ENCODE peak calls at places on chromosomes 11 and 22, in five cellular contexts. I is GM12878, C is K562, B is HepG2, S is H1. Y is an unnamed sample.

GRCh38 chr11:94725071-94725470 is 43.1 kb upstream of the AMOTL1 start:
- DNase-seq in S (no peak), C (no peak), B (no peak), I (no peak), Y (no peak)

GRCh38 chr11:102214623-102215022 is 102.7 kb upstream of the BIRC3 start:
- DNase-seq in I (no peak), B (no peak), S (no peak), C (no peak), Y (no peak)

GRCh38 chr11:74474316-74474715 is 7.0 kb upstream of the KCNE3 start:
- DNase-seq in C (no peak), I (no peak), B (no peak), S (no peak), Y (no peak)

GRCh38 chr11:114346709-114347141 is 50.5 kb downstream of the NNMT start:
- DNase-seq in B (no peak), C (no peak), I (no peak), S (no peak), Y (no peak)

GRCh38 chr11:82356316-82356715 is 377.3 kb downstream of the FAM181B start:
- DNase-seq in I (no peak), C (no peak), S (no peak), B (no peak), Y (no peak)

GRCh38 chr11:58926695-58927094 is 12.6 kb upstream of the GLYATL1 start:
- DNase-seq in B (no peak), C (no peak), I (no peak), S (no peak), Y (no peak)

GRCh38 chr11:43718373-43718772 is 37.8 kb downstream of the HSD17B12 start:
- DNase-seq in C (no peak), B (no peak), S (no peak), I (no peak), Y (no peak)

GRCh38 chr11:116793476-116794096 is 1.9 kb upstream of the APOA5 start:
- DNase-seq in C (no peak), I (no peak), B (no peak), S (no peak), Y (peak)

GRCh38 chr11:68107689-68108088 is 13.5 kb downstream of the CHKA start:
- DNase-seq in I (no peak), B (peak), S (no peak), C (no peak), Y (no peak)

GRCh38 chr11:25566298-25567200 is 765.4 kb upstream of the ANO3 start:
- DNase-seq in B (no peak), I (no peak), C (no peak), S (no peak), Y (no peak)

GRCh38 chr11:46339816-46340215 is 7.4 kb upstream of the DGKZ start:
- DNase-seq in C (no peak), S (no peak), I (no peak), B (no peak), Y (no peak)

GRCh38 chr22:41358927-41359326 is 22.8 kb upstream of the TEF start:
- DNase-seq in I (no peak), S (no peak), C (peak), B (no peak), Y (no peak)

GRCh38 chr11:45615182-45615792 is 50.1 kb downstream of the CHST1 start:
- DNase-seq in C (no peak), B (no peak), S (no peak), I (no peak), Y (no peak)

GRCh38 chr11:60349990-60350389 is 22.9 kb downstream of the MS4A6E start:
- DNase-seq in C (no peak), B (no peak), I (no peak), S (no peak), Y (no peak)

GRCh38 chr11:19281041-19281440 is 40.3 kb upstream of the E2F8 start:
- DNase-seq in C (no peak), I (peak), S (no peak), B (no peak), Y (no peak)

DNA sequence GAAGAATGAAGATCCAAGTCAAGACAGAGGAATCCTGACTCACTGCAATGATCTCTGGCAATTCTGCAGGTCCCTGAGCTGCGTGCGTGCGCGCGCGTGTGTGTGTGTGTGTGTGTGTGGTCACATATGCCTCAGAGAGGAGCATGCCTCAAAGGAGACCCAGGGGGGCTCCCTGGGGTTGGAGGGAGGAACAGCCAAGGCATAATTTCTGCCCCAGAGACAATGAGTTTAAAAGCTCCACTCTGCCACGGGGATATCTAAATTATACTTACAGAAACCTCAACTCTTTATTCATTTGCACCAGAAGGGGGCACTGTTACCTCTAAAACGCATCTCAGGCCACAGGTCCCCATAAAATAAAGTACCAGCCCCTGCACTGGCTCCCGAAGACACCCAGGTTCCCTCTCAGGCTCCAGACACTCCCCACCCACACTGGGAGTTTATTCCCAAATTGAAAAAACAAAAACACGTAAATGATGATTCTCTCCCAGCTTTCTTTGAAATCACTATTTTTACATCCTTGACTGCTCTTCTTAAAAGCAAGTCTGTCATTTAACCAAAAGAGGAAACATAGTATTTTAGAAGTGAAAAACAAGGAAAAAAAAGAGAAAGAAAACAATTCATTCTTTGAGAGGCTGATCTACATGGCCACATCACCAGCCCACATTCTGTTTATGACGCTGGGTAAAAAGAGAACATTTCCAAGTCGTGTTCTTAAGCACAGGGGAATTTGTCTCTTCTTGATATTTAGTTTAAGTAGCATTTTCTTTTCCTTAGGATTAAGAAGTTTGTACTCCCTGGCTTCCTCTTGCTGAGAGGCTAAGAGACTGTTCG is 400.9 kb downstream of the LARGE1 start:
- DNase-seq in C (peak), I (peak), S (no peak), B (peak), Y (no peak)
- TF ChIP-seq YY1 in C (no peak), I (peak), S (no peak), B (no peak), Y (no peak)

GRCh38 chr22:37240941-37241320 is 3.1 kb downstream of the RAC2 start:
- DNase-seq in S (no peak), B (no peak), C (no peak), I (no peak), Y (no peak)

GRCh38 chr22:37243402-37244113 is 511 bp downstream of the RAC2 start:
- DNase-seq in B (no peak), S (no peak), C (no peak), I (no peak), Y (no peak)

GRCh38 chr22:37244114-37244921 is at the start of gene RAC2:
- DNase-seq in S (no peak), B (no peak), C (peak), I (no peak), Y (peak)

GRCh38 chr22:37241351-37242142 is 2.5 kb downstream of the RAC2 start:
- DNase-seq in S (no peak), I (no peak), B (no peak), C (no peak), Y (no peak)

DNA sequence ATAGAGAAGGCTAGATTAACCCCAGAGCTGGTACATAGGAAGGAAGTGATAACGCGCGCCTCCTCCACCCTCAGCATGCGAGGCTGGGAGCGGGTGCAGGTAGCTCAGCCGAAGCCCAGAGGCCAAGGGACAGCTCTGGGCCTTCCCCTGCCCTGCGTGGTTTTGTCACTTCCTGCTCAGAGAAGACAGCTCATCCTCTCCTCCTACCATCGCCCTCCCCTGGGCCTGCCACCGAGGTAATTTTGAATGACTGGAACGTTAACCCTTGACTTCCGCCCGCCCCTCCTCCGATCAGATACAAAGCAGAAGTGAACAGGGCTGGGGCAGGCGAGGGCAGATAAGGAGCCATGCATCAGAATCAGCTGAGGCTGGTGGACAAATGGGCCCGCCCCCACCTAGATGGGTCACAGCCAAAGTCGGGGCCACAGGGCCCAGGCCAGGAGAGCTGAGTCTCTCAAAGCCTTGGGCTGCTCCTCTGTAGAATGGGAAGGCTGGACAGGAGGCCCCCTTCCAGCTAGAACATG is 1.6 kb downstream of the RAC2 start:
- DNase-seq in C (peak), B (no peak), I (peak), S (no peak), Y (no peak)
- TF ChIP-seq SRF in C (no peak), B (no peak), I (peak), S (no peak), Y (no peak)

GRCh38 chr22:49263101-49263500 is 564.6 kb downstream of the BRD1 start:
- DNase-seq in B (no peak), I (no peak), S (no peak), C (no peak), Y (no peak)

GRCh38 chr22:49261616-49262015 is 566.1 kb downstream of the BRD1 start:
- DNase-seq in S (no peak), I (no peak), B (no peak), C (no peak), Y (no peak)

GRCh38 chr22:49262167-49262566 is 565.5 kb downstream of the BRD1 start:
- DNase-seq in S (no peak), I (no peak), B (no peak), C (no peak), Y (no peak)

GRCh38 chr22:49259870-49260615 is 567.6 kb downstream of the BRD1 start:
- DNase-seq in I (no peak), S (no peak), C (no peak), B (no peak), Y (no peak)

GRCh38 chr22:49260681-49261580 is 566.7 kb downstream of the BRD1 start:
- DNase-seq in I (no peak), B (no peak), S (no peak), C (no peak), Y (no peak)
- TF ChIP-seq YY1 in I (no peak), B (no peak), S (no peak), C (no peak), Y (no peak)

GRCh38 chr11:33802414-33802950 is 28.2 kb upstream of the FBXO3 start:
- DNase-seq in B (peak), I (no peak), C (no peak), S (peak), Y (peak)
- TF ChIP-seq SRF in B (no peak), I (no peak), C (no peak), S (peak), Y (no peak)

GRCh38 chr11:69298778-69299461 is 5.0 kb downstream of the MYEOV start:
- DNase-seq in I (no peak), C (no peak), S (no peak), B (no peak), Y (no peak)

GRCh38 chr11:69296890-69297224 is 2.9 kb downstream of the MYEOV start:
- DNase-seq in C (no peak), B (no peak), S (no peak), I (no peak), Y (no peak)

GRCh38 chr11:69299572-69299971 is 5.6 kb downstream of the MYEOV start:
- DNase-seq in C (no peak), B (no peak), S (no peak), I (no peak), Y (no peak)

GRCh38 chr11:69297225-69297925 is 3.4 kb downstream of the MYEOV start:
- DNase-seq in B (peak), S (peak), C (peak), I (peak), Y (peak)

GRCh38 chr11:69297926-69298777 is 4.2 kb downstream of the MYEOV start:
- DNase-seq in I (peak), C (peak), B (peak), S (no peak), Y (peak)
- TF ChIP-seq YY1 in I (no peak), C (no peak), B (no peak), S (no peak), Y (peak)

GRCh38 chr22:27112273-27112672 is 454.9 kb downstream of the MIAT start:
- DNase-seq in B (peak), S (no peak), C (no peak), I (no peak), Y (no peak)

GRCh38 chr22:27114186-27114585 is 456.8 kb downstream of the MIAT start:
- DNase-seq in C (no peak), I (no peak), S (no peak), B (no peak), Y (no peak)

GRCh38 chr22:27115410-27115809 is 458.0 kb downstream of the MIAT start:
- DNase-seq in I (no peak), B (no peak), C (no peak), S (no peak), Y (no peak)

GRCh38 chr22:27111796-27112195 is 454.4 kb downstream of the MIAT start:
- DNase-seq in I (no peak), S (no peak), B (no peak), C (no peak), Y (no peak)

DNA sequence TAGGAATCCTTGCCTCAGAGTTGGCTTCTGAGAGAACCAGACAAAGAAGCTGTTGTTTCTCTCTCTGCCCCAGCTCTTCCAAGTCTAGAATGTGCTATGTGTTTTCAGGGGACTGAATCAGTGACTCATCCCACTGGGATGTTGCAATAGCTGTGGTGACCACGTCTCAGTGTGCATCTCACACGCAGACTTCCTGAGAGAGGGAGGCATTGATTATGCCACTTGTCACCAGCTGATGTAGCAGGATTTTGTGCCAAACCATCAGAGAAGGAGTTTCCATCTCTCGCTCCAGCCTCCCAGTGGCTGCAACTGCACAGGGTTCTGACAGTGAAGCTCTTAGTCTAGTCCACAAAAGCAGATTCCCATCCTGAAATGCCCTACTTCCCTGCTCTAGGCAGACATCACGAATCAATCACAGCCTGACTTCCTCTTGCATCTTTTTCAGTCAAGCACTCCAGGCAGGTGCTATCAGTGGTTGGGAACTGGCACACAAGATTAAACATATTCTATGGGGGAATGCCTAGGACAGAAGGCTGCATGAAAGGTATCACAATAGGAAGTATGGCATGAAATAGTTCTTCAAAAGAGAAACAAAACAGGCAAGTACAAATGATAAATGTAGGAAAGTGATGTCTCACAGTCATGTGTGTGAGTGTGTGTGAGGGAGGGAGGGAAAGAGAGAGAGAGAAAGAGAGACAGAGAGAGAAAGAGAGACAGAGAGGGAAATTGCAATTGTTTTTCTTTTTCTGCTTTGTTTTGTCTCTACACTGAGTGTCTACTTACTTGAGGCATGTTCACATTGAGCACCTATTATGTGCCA is 456.0 kb downstream of the MIAT start:
- DNase-seq in I (no peak), S (no peak), B (peak), C (no peak), Y (peak)
- TF ChIP-seq SRF in I (no peak), S (no peak), B (no peak), C (no peak), Y (peak)

GRCh38 chr22:25782831-25783230 is 40.8 kb downstream of the MYO18B start:
- DNase-seq in I (no peak), S (no peak), B (no peak), C (no peak), Y (no peak)

GRCh38 chr22:25779426-25779825 is 37.4 kb downstream of the MYO18B start:
- DNase-seq in B (no peak), C (no peak), S (no peak), I (no peak), Y (no peak)

GRCh38 chr22:25779890-25780289 is 37.9 kb downstream of the MYO18B start:
- DNase-seq in C (no peak), B (no peak), I (no peak), S (no peak), Y (no peak)

GRCh38 chr22:25781801-25782200 is 39.8 kb downstream of the MYO18B start:
- DNase-seq in C (no peak), S (no peak), I (no peak), B (no peak), Y (no peak)

DNA sequence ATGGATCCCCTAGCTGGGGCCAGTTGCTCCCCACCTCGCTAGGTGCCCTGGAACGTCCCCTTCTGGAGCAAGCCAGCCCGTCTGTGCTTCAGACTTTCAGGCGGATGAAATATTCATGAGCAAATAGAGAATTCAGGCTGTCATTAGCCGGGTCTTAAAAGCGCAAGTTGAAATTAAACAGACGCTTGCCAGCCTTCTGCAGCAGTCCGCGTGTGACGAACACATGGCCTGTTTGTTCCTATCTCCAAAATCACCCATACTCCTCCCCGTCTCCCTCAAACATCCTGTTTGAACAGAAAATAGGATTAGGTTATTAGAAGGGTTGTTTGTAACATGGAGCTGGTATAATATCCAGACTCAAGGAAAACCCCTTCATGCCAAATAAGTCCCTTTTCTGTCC is 38.7 kb downstream of the MYO18B start:
- DNase-seq in I (no peak), C (no peak), B (no peak), S (no peak), Y (no peak)
- TF ChIP-seq YY1 in I (no peak), C (no peak), B (no peak), S (no peak), Y (no peak)

GRCh38 chr22:39634530-39635399 is 64.2 kb downstream of the CACNA1I start:
- DNase-seq in C (peak), I (no peak), B (peak), S (no peak), Y (peak)
- TF ChIP-seq SRF in C (no peak), I (no peak), B (no peak), S (no peak), Y (no peak)

DNA sequence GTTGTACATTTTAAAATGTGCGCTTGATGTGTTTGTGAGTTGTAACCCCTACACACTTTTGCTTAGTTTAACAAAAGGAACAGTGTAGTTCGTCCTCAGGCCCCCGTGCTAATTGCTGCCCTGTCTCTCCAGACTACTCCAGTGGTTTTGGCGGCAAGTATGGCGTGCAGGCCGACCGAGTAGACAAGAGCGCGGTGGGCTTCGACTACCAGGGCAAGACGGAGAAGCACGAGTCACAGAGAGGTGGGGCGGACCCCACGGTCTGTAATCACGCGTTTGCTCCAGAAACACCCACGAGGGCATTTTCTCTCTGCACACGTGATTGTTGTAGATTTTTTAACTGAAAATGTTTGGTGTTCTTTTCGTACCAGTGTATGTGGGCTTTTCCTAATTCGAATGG is 18.6 kb downstream of the CTTN start:
- DNase-seq in B (no peak), I (no peak), C (no peak), S (no peak), Y (no peak)
- TF ChIP-seq YY1 in B (no peak), I (no peak), C (no peak), S (no peak), Y (no peak)

GRCh38 chr11:14384338-14384737 is 25.4 kb upstream of the RRAS2 start:
- DNase-seq in I (no peak), C (no peak), B (no peak), S (no peak), Y (no peak)

GRCh38 chr11:14381968-14382367 is 23.0 kb upstream of the RRAS2 start:
- DNase-seq in I (no peak), B (no peak), S (no peak), C (no peak), Y (no peak)

GRCh38 chr11:14386895-14387480 is 28.0 kb upstream of the RRAS2 start:
- DNase-seq in S (peak), I (no peak), C (no peak), B (no peak), Y (no peak)

GRCh38 chr11:14388352-14388751 is 29.4 kb upstream of the RRAS2 start:
- DNase-seq in B (no peak), C (no peak), S (no peak), I (no peak), Y (no peak)

GRCh38 chr11:14386081-14386480 is 27.1 kb upstream of the RRAS2 start:
- DNase-seq in S (no peak), B (no peak), I (no peak), C (no peak), Y (no peak)
- TF ChIP-seq SRF in S (no peak), B (no peak), I (no peak), C (no peak), Y (no peak)

Y was measured in HCT116.